ENCODE peak calls at places on chromosomes 12 and 14, in five cellular contexts. D is T-helper 17 cell; N is A549; L is AG04450; U is stimulated activated CD4-positive, alpha-beta T cell treated with anti-CD3 and anti-CD28 coated beads, Interleukin-1b, Interleukin-23, amount 100 ng/mL, for 24 hours. T is an unnamed sample.

GRCh38 chr14:59870277-59871165 is at the start of gene RTN1:
- DNase-seq in L (peak; percentile 2), D (no peak), N (no peak), U (no peak), T (peak; percentile 50)

GRCh38 chr14:83838221-83838620 is 1691.7 kb upstream of the FLRT2 start:
- DNase-seq in U (no peak), L (no peak), N (no peak), D (no peak), T (no peak)

GRCh38 chr14:68789798-68790655 is 2.8 kb downstream of the ZFP36L1 start:
- DNase-seq in D (no peak), U (no peak), L (no peak), N (no peak), T (peak; percentile 61)

GRCh38 chr12:124286414-124286813 is 8.5 kb upstream of the RFLNA start:
- DNase-seq in D (no peak), L (no peak), U (no peak), N (no peak), T (no peak)

GRCh38 chr12:124543591-124544310 is 23.7 kb downstream of the NCOR2 start:
- DNase-seq in N (no peak), D (no peak), L (no peak), U (no peak), T (peak; percentile 77)

GRCh38 chr14:35335388-35336092 is 43.4 kb downstream of the PSMA6 start:
- DNase-seq in U (no peak), N (peak; percentile 72), L (no peak), D (no peak), T (peak; percentile 75)

GRCh38 chr12:75792687-75793086 is 238.9 kb downstream of the PHLDA1 start:
- DNase-seq in U (no peak), L (no peak), N (no peak), D (no peak), T (no peak)

GRCh38 chr12:130973109-130973508 is 19.4 kb downstream of the ADGRD1 start:
- DNase-seq in U (no peak), D (no peak), N (no peak), L (no peak), T (no peak)

GRCh38 chr14:23646648-23647549 is 10.7 kb downstream of the DHRS2 start:
- DNase-seq in N (no peak), L (no peak), U (no peak), D (no peak), T (no peak)

T was measured in Caki2.